ENCODE peak calls at places on chromosome 18, in seven cellular contexts. K, A, E, T, P, M and F are unnamed samples.

GRCh38 chr18:45708831-45709230 is 15.2 kb upstream of the SLC14A1 start:
- DNase-seq in K (no peak), A (no peak), E (no peak), T (no peak), P (no peak), M (no peak), F (no peak)

GRCh38 chr18:48079885-48080284 is 149.4 kb upstream of the SMAD2 start:
- DNase-seq in K (no peak), A (no peak), E (no peak), T (no peak), P (no peak), M (no peak), F (no peak)

GRCh38 chr18:13605477-13605876 is 120.9 kb downstream of the FAM210A start:
- DNase-seq in K (no peak), A (no peak), E (no peak), T (no peak), P (no peak), M (no peak), F (no peak)

GRCh38 chr18:51559902-51560287 is 362.4 kb upstream of the MEX3C start:
- DNase-seq in K (no peak), A (no peak), E (no peak), T (no peak), P (no peak), M (no peak), F (no peak)

GRCh38 chr18:77433076-77433475 is 183.4 kb downstream of the GALR1 start:
- DNase-seq in K (no peak), A (no peak), E (no peak), T (no peak), P (no peak), M (no peak), F (no peak)

GRCh38 chr18:23992119-23992940 is 22.2 kb upstream of the TTC39C start:
- DNase-seq in K (no peak), A (peak), E (peak), T (peak), P (peak), M (no peak), F (peak)

GRCh38 chr18:48838921-48839818 is 111.6 kb downstream of the SMAD7 start:
- DNase-seq in K (no peak), A (no peak), E (peak), T (peak), P (no peak), M (peak), F (no peak)

GRCh38 chr18:79935499-79935898 is 16.0 kb downstream of the SLC66A2 start:
- DNase-seq in K (no peak), A (no peak), E (no peak), T (peak), P (peak), M (no peak), F (no peak)

GRCh38 chr18:62763101-62763521 is 47.8 kb downstream of the PHLPP1 start:
- DNase-seq in K (no peak), A (no peak), E (no peak), T (no peak), P (no peak), M (no peak), F (peak)

GRCh38 chr18:4333043-4333442 is 122.1 kb downstream of the DLGAP1 start:
- DNase-seq in K (no peak), A (no peak), E (no peak), T (no peak), P (no peak), M (no peak), F (no peak)

GRCh38 chr18:56748698-56749268 is 97.6 kb downstream of the WDR7 start:
- DNase-seq in K (peak), A (peak), E (peak), T (no peak), P (no peak), M (peak), F (no peak)

GRCh38 chr18:10051877-10052631 is 138.2 kb downstream of the VAPA start:
- DNase-seq in K (no peak), A (no peak), E (peak), T (no peak), P (no peak), M (peak), F (peak)

GRCh38 chr18:65750421-65751144 is at the start of gene CDH7:
- DNase-seq in K (peak), A (peak), E (no peak), T (peak), P (no peak), M (no peak), F (peak)